ENCODE peak calls at places on chromosomes 12 and 14, in six cellular contexts. Y is ascending aorta; A is kidney; C is psoas muscle; U is CD8-positive, alpha-beta T cell; O is BE2C. F is an unnamed sample.

GRCh38 chr14:64857979-64858740 is 21.5 kb downstream of the SPTB start:
- DNase-seq in U (no peak), C (no peak), Y (no peak), A (no peak), O (no peak), F (no peak)

GRCh38 chr12:132271755-132272092 is 57.7 kb downstream of the GALNT9 start:
- DNase-seq in O (no peak), Y (no peak), U (no peak), C (no peak), A (no peak), F (no peak)

GRCh38 chr14:49861923-49862673 is 9.5 kb upstream of the NEMF start:
- DNase-seq in C (peak; percentile 79), O (peak; percentile 78), Y (peak; percentile 95), U (peak; percentile 93), A (peak; percentile 89), F (peak; percentile 84)

GRCh38 chr14:74571901-74572828 is 39.9 kb downstream of the LTBP2 start:
- DNase-seq in O (no peak), U (no peak), A (no peak), Y (peak; percentile 83), C (peak; percentile 51), F (no peak)

GRCh38 chr12:12577786-12578185 is 15.1 kb upstream of the DUSP16 start:
- DNase-seq in O (no peak), Y (no peak), C (no peak), A (no peak), U (no peak), F (no peak)

GRCh38 chr14:101947904-101948665 is 16.3 kb upstream of the DYNC1H1 start:
- DNase-seq in U (peak; percentile 99), Y (peak; percentile 100), A (peak; percentile 100), C (peak; percentile 100), O (peak; percentile 100), F (peak; percentile 100)

GRCh38 chr12:11500222-11500860 is 105.0 kb upstream of the PRB2 start:
- DNase-seq in O (peak; percentile 44), C (peak; percentile 71), A (peak; percentile 94), U (peak; percentile 84), Y (peak; percentile 84), F (peak; percentile 69)

GRCh38 chr14:49549881-49550280 is 36.3 kb downstream of the RPS29 start:
- DNase-seq in A (no peak), C (no peak), O (no peak), U (no peak), Y (no peak), F (no peak)

GRCh38 chr14:23562822-23563472 is 4.6 kb downstream of the AP1G2 start:
- DNase-seq in U (peak; percentile 69), Y (no peak), A (peak; percentile 45), O (peak; percentile 78), C (no peak), F (no peak)

GRCh38 chr12:53737951-53738833 is 10.9 kb upstream of the CALCOCO1 start:
- DNase-seq in A (peak; percentile 80), Y (no peak), C (no peak), U (peak; percentile 63), O (no peak), F (peak; percentile 59)
- H3K4me3 ChIP-seq in A (no peak overlapping the region), Y (no peak overlapping the region), C (no peak overlapping the region), U (peak overlapping the region; percentile 59), O (no peak overlapping the region), F (no peak overlapping the region)

DNA sequence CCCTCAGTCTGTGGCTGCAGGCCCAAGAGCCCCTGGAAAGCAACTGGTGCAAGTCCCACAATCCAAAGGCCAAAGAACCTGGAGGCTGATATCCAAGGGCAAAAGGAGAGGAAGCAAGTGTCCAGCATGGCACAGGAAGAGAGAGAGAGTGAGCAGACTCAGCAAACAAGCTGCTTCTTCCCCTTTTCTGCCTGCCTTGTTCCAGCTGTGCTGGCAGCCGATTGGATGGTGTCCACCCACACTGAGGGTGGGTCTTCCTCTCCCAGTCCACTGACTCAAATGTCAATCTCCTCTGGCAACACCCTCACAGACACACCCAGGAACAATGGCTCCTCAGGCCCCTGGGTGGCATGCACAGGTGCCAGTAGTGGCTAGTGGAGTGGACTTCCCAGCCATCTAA is 33.5 kb downstream of the SMCO2 start:
- DNase-seq in Y (no peak), A (no peak), O (no peak), C (no peak), U (no peak), F (no peak)
- TF ChIP-seq CTCF in Y (no peak), A (no peak), O (no peak), C (no peak), U (no peak), F (no peak)

GRCh38 chr14:90489916-90490726 is 93.3 kb downstream of the CALM1 start:
- DNase-seq in A (no peak), O (no peak), C (no peak), U (no peak), Y (no peak), F (no peak)

GRCh38 chr14:90489306-90489705 is 92.5 kb downstream of the CALM1 start:
- DNase-seq in U (no peak), O (no peak), A (no peak), Y (no peak), C (no peak), F (no peak)

GRCh38 chr14:90487031-90487430 is 90.2 kb downstream of the CALM1 start:
- DNase-seq in O (peak; percentile 82), C (no peak), U (no peak), Y (no peak), A (no peak), F (no peak)

GRCh38 chr14:90488256-90488655 is 91.4 kb downstream of the CALM1 start:
- DNase-seq in U (no peak), A (no peak), Y (no peak), O (no peak), C (no peak), F (no peak)

GRCh38 chr14:90487462-90487861 is 90.6 kb downstream of the CALM1 start:
- DNase-seq in U (no peak), O (no peak), Y (no peak), A (no peak), C (no peak), F (no peak)
- H3K4me1 ChIP-seq in U (peaks cover 14% of the 10 kb centered on the region), O (peaks cover 33% of the 10 kb centered on the region), Y (peaks cover 14% of the 10 kb centered on the region), A (peaks cover 4% of the 10 kb centered on the region), C (no peaks in the 10 kb centered on the region), F (no peaks in the 10 kb centered on the region)

DNA sequence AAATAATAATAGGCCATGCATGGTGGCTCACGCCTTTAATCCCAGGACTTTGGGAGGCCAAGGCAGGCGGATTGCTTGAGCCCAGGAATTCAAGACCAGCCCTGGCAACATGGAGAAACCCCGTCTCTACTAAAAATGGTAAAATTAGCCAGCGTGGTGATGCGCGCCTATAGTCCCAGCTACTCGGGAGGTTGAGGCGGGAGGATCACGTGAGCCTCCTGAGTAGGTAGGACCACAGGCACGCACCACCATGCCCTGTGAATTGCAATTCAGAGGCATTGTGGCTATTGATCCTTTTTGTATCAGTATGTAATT is 2.3 kb downstream of the ARHGDIB start:
- DNase-seq in O (no peak), Y (no peak), U (no peak), C (no peak), A (no peak), F (no peak)
- H3K4me3 ChIP-seq in O (no peak overlapping the region), Y (peak overlapping the region; percentile 66), U (peak overlapping the region; percentile 71), C (peak overlapping the region; percentile 63), A (no peak overlapping the region), F (no peak overlapping the region)

DNA sequence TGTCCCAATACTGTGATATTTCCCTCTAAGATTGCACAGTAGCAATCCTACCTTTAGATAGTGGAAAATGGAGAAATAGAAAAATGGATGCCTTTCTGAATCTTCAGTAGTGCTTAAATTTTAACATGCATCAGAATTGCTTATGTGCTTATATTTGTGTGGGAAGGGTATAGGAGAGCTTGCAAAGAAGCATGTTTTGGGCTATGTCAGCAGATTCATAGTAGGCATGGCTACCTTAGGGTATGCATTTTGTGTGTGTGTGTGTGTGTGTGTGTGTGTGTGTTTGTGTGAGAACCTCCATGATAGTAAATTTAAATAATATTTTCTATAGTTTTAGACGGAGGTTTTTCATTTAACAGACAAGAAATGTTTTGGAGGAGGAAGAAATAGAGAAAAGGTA is 38.3 kb downstream of the NEUROD4 start:
- DNase-seq in U (no peak), C (no peak), Y (no peak), A (no peak), O (no peak), F (no peak)
- TF ChIP-seq CTCF in U (no peak), C (no peak), Y (no peak), A (no peak), O (no peak), F (no peak)

GRCh38 chr14:35535794-35536112 is 1.8 kb downstream of the INSM2 start:
- DNase-seq in Y (no peak), C (no peak), O (no peak), U (no peak), A (peak; percentile 62), F (no peak)
- H3K4me1 ChIP-seq in Y (peaks cover 24% of the 10 kb centered on the region), C (peaks cover 20% of the 10 kb centered on the region), O (peaks cover 2% of the 10 kb centered on the region), U (peaks cover 19% of the 10 kb centered on the region), A (peaks cover 15% of the 10 kb centered on the region), F (peaks cover 25% of the 10 kb centered on the region)

DNA sequence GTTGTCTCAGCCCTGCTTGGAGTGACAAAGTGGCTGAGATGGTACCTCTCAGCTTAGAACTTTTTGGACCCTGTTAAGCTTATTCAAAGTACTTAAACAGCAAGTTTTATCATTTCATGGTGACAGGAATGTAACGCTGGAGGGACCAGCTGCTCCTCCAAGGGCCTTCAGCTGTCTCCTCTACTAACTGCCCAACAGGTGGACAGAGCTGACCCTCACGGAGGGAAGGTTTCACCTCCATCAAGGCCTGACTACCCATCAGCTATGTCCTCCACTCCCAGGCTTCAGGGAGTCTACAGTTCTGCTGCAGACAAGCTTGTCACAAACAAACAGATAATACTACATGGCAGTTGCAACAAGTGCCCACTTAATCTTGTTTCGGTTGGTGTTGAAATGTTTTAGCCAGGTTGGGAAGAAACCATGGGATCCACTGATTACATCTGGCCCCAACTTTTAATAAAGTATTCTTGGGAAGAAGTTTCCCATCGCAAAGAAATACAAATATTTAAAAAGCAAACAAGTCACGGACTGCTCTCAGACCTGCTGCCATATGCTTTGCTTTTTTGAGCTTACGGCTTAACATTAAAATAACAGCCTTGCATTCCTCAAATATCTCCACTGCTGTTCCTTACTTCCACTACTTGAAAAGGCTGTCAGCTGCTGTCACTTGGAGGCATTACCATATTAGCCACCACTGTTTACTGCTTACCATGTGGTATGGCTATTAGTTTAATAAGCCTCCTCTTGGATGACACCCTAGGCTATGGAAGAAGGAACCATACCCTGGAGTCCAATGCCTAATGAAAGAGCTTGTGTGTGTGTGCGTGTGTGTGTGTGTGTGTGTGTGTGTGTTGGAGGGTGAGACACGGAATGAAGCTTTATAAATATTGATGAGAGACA is 174.9 kb downstream of the TTC7B start:
- DNase-seq in Y (no peak), C (no peak), O (no peak), A (no peak), U (no peak), F (no peak)
- H3K4me3 ChIP-seq in Y (no peak overlapping the region), C (no peak overlapping the region), O (no peak overlapping the region), A (no peak overlapping the region), U (no peak overlapping the region), F (no peak overlapping the region)

F was measured in mucosa of descending colon.